ENCODE peak calls at places on chromosomes 13 and 19, in ten cellular contexts. One of them, this sample, is unnamed.

GRCh38 chr19:56710437-56710836 is 38.9 kb upstream of the ZNF835 start:
- DNase-seq in stromal cell of bone marrow: no peak
- DNase-seq in stimulated activated CD4-positive, alpha-beta T cell treated with anti-CD3 and anti-CD28 coated beads, Interleukin-4, amount 100 ng/mL, for 48 hours: no peak
- DNase-seq in HT-29: no peak
- DNase-seq in T-helper 1 cell: no peak
- DNase-seq in HEK293T: no peak
- DNase-seq in GM18507: no peak
- DNase-seq in B cell: no peak
- DNase-seq in posterior vena cava: no peak
- DNase-seq in activated CD4-positive, alpha-beta T cell treated with anti-CD3 and anti-CD28 coated beads, Interleukin-2, amount 50 U/mL, for 1 hour: no peak
- DNase-seq in this sample: no peak

GRCh38 chr13:60351816-60352215 is 45.2 kb upstream of the TDRD3 start:
- DNase-seq in stromal cell of bone marrow: no peak
- DNase-seq in stimulated activated CD4-positive, alpha-beta T cell treated with anti-CD3 and anti-CD28 coated beads, Interleukin-4, amount 100 ng/mL, for 48 hours: no peak
- DNase-seq in HT-29: no peak
- DNase-seq in T-helper 1 cell: no peak
- DNase-seq in HEK293T: no peak
- DNase-seq in GM18507: no peak
- DNase-seq in B cell: no peak
- DNase-seq in posterior vena cava: no peak
- DNase-seq in activated CD4-positive, alpha-beta T cell treated with anti-CD3 and anti-CD28 coated beads, Interleukin-2, amount 50 U/mL, for 1 hour: no peak
- DNase-seq in this sample: no peak

GRCh38 chr19:40674291-40674690 is 16.2 kb downstream of the NUMBL start:
- DNase-seq in stromal cell of bone marrow: no peak
- DNase-seq in stimulated activated CD4-positive, alpha-beta T cell treated with anti-CD3 and anti-CD28 coated beads, Interleukin-4, amount 100 ng/mL, for 48 hours: no peak
- DNase-seq in HT-29: no peak
- DNase-seq in T-helper 1 cell: no peak
- DNase-seq in HEK293T: no peak
- DNase-seq in GM18507: no peak
- DNase-seq in B cell: no peak
- DNase-seq in posterior vena cava: no peak
- DNase-seq in activated CD4-positive, alpha-beta T cell treated with anti-CD3 and anti-CD28 coated beads, Interleukin-2, amount 50 U/mL, for 1 hour: no peak
- DNase-seq in this sample: no peak

GRCh38 chr13:75869981-75870380 is 233.9 kb downstream of the LMO7 start:
- DNase-seq in stromal cell of bone marrow: no peak
- DNase-seq in stimulated activated CD4-positive, alpha-beta T cell treated with anti-CD3 and anti-CD28 coated beads, Interleukin-4, amount 100 ng/mL, for 48 hours: no peak
- DNase-seq in HT-29: no peak
- DNase-seq in T-helper 1 cell: no peak
- DNase-seq in HEK293T: no peak
- DNase-seq in GM18507: no peak
- DNase-seq in B cell: no peak
- DNase-seq in posterior vena cava: no peak
- DNase-seq in activated CD4-positive, alpha-beta T cell treated with anti-CD3 and anti-CD28 coated beads, Interleukin-2, amount 50 U/mL, for 1 hour: no peak
- DNase-seq in this sample: no peak

GRCh38 chr19:49809155-49809986 is 3.7 kb downstream of the FUZ start:
- DNase-seq in stromal cell of bone marrow: no peak
- DNase-seq in stimulated activated CD4-positive, alpha-beta T cell treated with anti-CD3 and anti-CD28 coated beads, Interleukin-4, amount 100 ng/mL, for 48 hours: peak
- DNase-seq in HT-29: peak
- DNase-seq in T-helper 1 cell: peak
- DNase-seq in HEK293T: no peak
- DNase-seq in GM18507: no peak
- DNase-seq in B cell: peak
- DNase-seq in posterior vena cava: peak
- DNase-seq in activated CD4-positive, alpha-beta T cell treated with anti-CD3 and anti-CD28 coated beads, Interleukin-2, amount 50 U/mL, for 1 hour: peak
- DNase-seq in this sample: peak

GRCh38 chr19:49340865-49341718 is 5.9 kb downstream of the CD37 start:
- DNase-seq in stromal cell of bone marrow: no peak
- DNase-seq in stimulated activated CD4-positive, alpha-beta T cell treated with anti-CD3 and anti-CD28 coated beads, Interleukin-4, amount 100 ng/mL, for 48 hours: no peak
- DNase-seq in HT-29: no peak
- DNase-seq in T-helper 1 cell: no peak
- DNase-seq in HEK293T: no peak
- DNase-seq in GM18507: no peak
- DNase-seq in B cell: no peak
- DNase-seq in posterior vena cava: peak
- DNase-seq in activated CD4-positive, alpha-beta T cell treated with anti-CD3 and anti-CD28 coated beads, Interleukin-2, amount 50 U/mL, for 1 hour: no peak
- DNase-seq in this sample: peak

GRCh38 chr19:18278521-18279265 is 2.7 kb downstream of the JUND start:
- DNase-seq in stromal cell of bone marrow: no peak
- DNase-seq in stimulated activated CD4-positive, alpha-beta T cell treated with anti-CD3 and anti-CD28 coated beads, Interleukin-4, amount 100 ng/mL, for 48 hours: peak
- DNase-seq in HT-29: peak
- DNase-seq in T-helper 1 cell: peak
- DNase-seq in HEK293T: no peak
- DNase-seq in GM18507: no peak
- DNase-seq in B cell: no peak
- DNase-seq in posterior vena cava: no peak
- DNase-seq in activated CD4-positive, alpha-beta T cell treated with anti-CD3 and anti-CD28 coated beads, Interleukin-2, amount 50 U/mL, for 1 hour: peak
- DNase-seq in this sample: no peak

GRCh38 chr19:3692141-3693029 is 7.9 kb downstream of the PIP5K1C start:
- DNase-seq in stromal cell of bone marrow: no peak
- DNase-seq in stimulated activated CD4-positive, alpha-beta T cell treated with anti-CD3 and anti-CD28 coated beads, Interleukin-4, amount 100 ng/mL, for 48 hours: peak
- DNase-seq in HT-29: no peak
- DNase-seq in T-helper 1 cell: peak
- DNase-seq in HEK293T: no peak
- DNase-seq in GM18507: no peak
- DNase-seq in B cell: peak
- DNase-seq in posterior vena cava: no peak
- DNase-seq in activated CD4-positive, alpha-beta T cell treated with anti-CD3 and anti-CD28 coated beads, Interleukin-2, amount 50 U/mL, for 1 hour: peak
- DNase-seq in this sample: no peak

GRCh38 chr19:38100589-38100988 is 123.4 kb downstream of the DPF1 start:
- DNase-seq in stromal cell of bone marrow: no peak
- DNase-seq in stimulated activated CD4-positive, alpha-beta T cell treated with anti-CD3 and anti-CD28 coated beads, Interleukin-4, amount 100 ng/mL, for 48 hours: no peak
- DNase-seq in HT-29: no peak
- DNase-seq in T-helper 1 cell: no peak
- DNase-seq in HEK293T: no peak
- DNase-seq in GM18507: no peak
- DNase-seq in B cell: no peak
- DNase-seq in posterior vena cava: no peak
- DNase-seq in activated CD4-positive, alpha-beta T cell treated with anti-CD3 and anti-CD28 coated beads, Interleukin-2, amount 50 U/mL, for 1 hour: no peak
- DNase-seq in this sample: no peak

GRCh38 chr19:17394891-17395415 is 957 bp upstream of the CCDC194 start:
- DNase-seq in stromal cell of bone marrow: peak
- DNase-seq in stimulated activated CD4-positive, alpha-beta T cell treated with anti-CD3 and anti-CD28 coated beads, Interleukin-4, amount 100 ng/mL, for 48 hours: peak
- DNase-seq in HT-29: peak
- DNase-seq in T-helper 1 cell: peak
- DNase-seq in HEK293T: peak
- DNase-seq in GM18507: no peak
- DNase-seq in B cell: peak
- DNase-seq in posterior vena cava: no peak
- DNase-seq in activated CD4-positive, alpha-beta T cell treated with anti-CD3 and anti-CD28 coated beads, Interleukin-2, amount 50 U/mL, for 1 hour: peak
- DNase-seq in this sample: peak

GRCh38 chr19:14821958-14822357 is 13.0 kb downstream of the OR7A5 start:
- DNase-seq in stromal cell of bone marrow: no peak
- DNase-seq in stimulated activated CD4-positive, alpha-beta T cell treated with anti-CD3 and anti-CD28 coated beads, Interleukin-4, amount 100 ng/mL, for 48 hours: no peak
- DNase-seq in HT-29: no peak
- DNase-seq in T-helper 1 cell: no peak
- DNase-seq in HEK293T: no peak
- DNase-seq in GM18507: no peak
- DNase-seq in B cell: no peak
- DNase-seq in posterior vena cava: no peak
- DNase-seq in activated CD4-positive, alpha-beta T cell treated with anti-CD3 and anti-CD28 coated beads, Interleukin-2, amount 50 U/mL, for 1 hour: no peak
- DNase-seq in this sample: no peak

GRCh38 chr19:17079710-17080440 is 4.3 kb downstream of the MYO9B start:
- DNase-seq in stromal cell of bone marrow: peak
- DNase-seq in stimulated activated CD4-positive, alpha-beta T cell treated with anti-CD3 and anti-CD28 coated beads, Interleukin-4, amount 100 ng/mL, for 48 hours: peak
- DNase-seq in HT-29: peak
- DNase-seq in T-helper 1 cell: peak
- DNase-seq in HEK293T: peak
- DNase-seq in GM18507: peak
- DNase-seq in B cell: peak
- DNase-seq in posterior vena cava: peak
- DNase-seq in activated CD4-positive, alpha-beta T cell treated with anti-CD3 and anti-CD28 coated beads, Interleukin-2, amount 50 U/mL, for 1 hour: peak
- DNase-seq in this sample: no peak

GRCh38 chr19:4140237-4140711 is 13.2 kb upstream of the CREB3L3 start:
- DNase-seq in stromal cell of bone marrow: peak
- DNase-seq in stimulated activated CD4-positive, alpha-beta T cell treated with anti-CD3 and anti-CD28 coated beads, Interleukin-4, amount 100 ng/mL, for 48 hours: no peak
- DNase-seq in HT-29: peak
- DNase-seq in T-helper 1 cell: no peak
- DNase-seq in HEK293T: peak
- DNase-seq in GM18507: peak
- DNase-seq in B cell: peak
- DNase-seq in posterior vena cava: no peak
- DNase-seq in activated CD4-positive, alpha-beta T cell treated with anti-CD3 and anti-CD28 coated beads, Interleukin-2, amount 50 U/mL, for 1 hour: no peak
- DNase-seq in this sample: no peak

GRCh38 chr13:38888309-38888708 is 102.3 kb downstream of the STOML3 start:
- DNase-seq in stromal cell of bone marrow: peak
- DNase-seq in stimulated activated CD4-positive, alpha-beta T cell treated with anti-CD3 and anti-CD28 coated beads, Interleukin-4, amount 100 ng/mL, for 48 hours: no peak
- DNase-seq in HT-29: no peak
- DNase-seq in T-helper 1 cell: no peak
- DNase-seq in HEK293T: no peak
- DNase-seq in GM18507: no peak
- DNase-seq in B cell: no peak
- DNase-seq in posterior vena cava: no peak
- DNase-seq in activated CD4-positive, alpha-beta T cell treated with anti-CD3 and anti-CD28 coated beads, Interleukin-2, amount 50 U/mL, for 1 hour: no peak
- DNase-seq in this sample: no peak

GRCh38 chr13:72643339-72643989 is 84.0 kb downstream of the MZT1 start:
- DNase-seq in stromal cell of bone marrow: peak
- DNase-seq in stimulated activated CD4-positive, alpha-beta T cell treated with anti-CD3 and anti-CD28 coated beads, Interleukin-4, amount 100 ng/mL, for 48 hours: peak
- DNase-seq in HT-29: peak
- DNase-seq in T-helper 1 cell: peak
- DNase-seq in HEK293T: peak
- DNase-seq in GM18507: peak
- DNase-seq in B cell: no peak
- DNase-seq in posterior vena cava: no peak
- DNase-seq in activated CD4-positive, alpha-beta T cell treated with anti-CD3 and anti-CD28 coated beads, Interleukin-2, amount 50 U/mL, for 1 hour: peak
- DNase-seq in this sample: no peak

GRCh38 chr19:35332817-35333216 is 3.8 kb downstream of the CD22 start:
- DNase-seq in stromal cell of bone marrow: no peak
- DNase-seq in stimulated activated CD4-positive, alpha-beta T cell treated with anti-CD3 and anti-CD28 coated beads, Interleukin-4, amount 100 ng/mL, for 48 hours: peak
- DNase-seq in HT-29: no peak
- DNase-seq in T-helper 1 cell: peak
- DNase-seq in HEK293T: no peak
- DNase-seq in GM18507: no peak
- DNase-seq in B cell: peak
- DNase-seq in posterior vena cava: no peak
- DNase-seq in activated CD4-positive, alpha-beta T cell treated with anti-CD3 and anti-CD28 coated beads, Interleukin-2, amount 50 U/mL, for 1 hour: no peak
- DNase-seq in this sample: no peak

GRCh38 chr13:23701646-23702045 is 131.4 kb downstream of the TNFRSF19 start:
- DNase-seq in stromal cell of bone marrow: peak
- DNase-seq in stimulated activated CD4-positive, alpha-beta T cell treated with anti-CD3 and anti-CD28 coated beads, Interleukin-4, amount 100 ng/mL, for 48 hours: no peak
- DNase-seq in HT-29: no peak
- DNase-seq in T-helper 1 cell: no peak
- DNase-seq in HEK293T: no peak
- DNase-seq in GM18507: no peak
- DNase-seq in B cell: no peak
- DNase-seq in posterior vena cava: peak
- DNase-seq in activated CD4-positive, alpha-beta T cell treated with anti-CD3 and anti-CD28 coated beads, Interleukin-2, amount 50 U/mL, for 1 hour: no peak
- DNase-seq in this sample: no peak

GRCh38 chr19:52778811-52779210 is 7.8 kb downstream of the ZNF600 start:
- DNase-seq in stromal cell of bone marrow: no peak
- DNase-seq in stimulated activated CD4-positive, alpha-beta T cell treated with anti-CD3 and anti-CD28 coated beads, Interleukin-4, amount 100 ng/mL, for 48 hours: no peak
- DNase-seq in HT-29: no peak
- DNase-seq in T-helper 1 cell: no peak
- DNase-seq in HEK293T: no peak
- DNase-seq in GM18507: no peak
- DNase-seq in B cell: no peak
- DNase-seq in posterior vena cava: no peak
- DNase-seq in activated CD4-positive, alpha-beta T cell treated with anti-CD3 and anti-CD28 coated beads, Interleukin-2, amount 50 U/mL, for 1 hour: no peak
- DNase-seq in this sample: no peak

GRCh38 chr13:98540476-98540875 is 36.4 kb downstream of the STK24 start:
- DNase-seq in stromal cell of bone marrow: no peak
- DNase-seq in stimulated activated CD4-positive, alpha-beta T cell treated with anti-CD3 and anti-CD28 coated beads, Interleukin-4, amount 100 ng/mL, for 48 hours: no peak
- DNase-seq in HT-29: no peak
- DNase-seq in T-helper 1 cell: no peak
- DNase-seq in HEK293T: no peak
- DNase-seq in GM18507: no peak
- DNase-seq in B cell: no peak
- DNase-seq in posterior vena cava: no peak
- DNase-seq in activated CD4-positive, alpha-beta T cell treated with anti-CD3 and anti-CD28 coated beads, Interleukin-2, amount 50 U/mL, for 1 hour: no peak
- DNase-seq in this sample: no peak

GRCh38 chr13:33106656-33107402 is 90.6 kb downstream of the KL start:
- DNase-seq in stromal cell of bone marrow: no peak
- DNase-seq in stimulated activated CD4-positive, alpha-beta T cell treated with anti-CD3 and anti-CD28 coated beads, Interleukin-4, amount 100 ng/mL, for 48 hours: no peak
- DNase-seq in HT-29: no peak
- DNase-seq in T-helper 1 cell: no peak
- DNase-seq in HEK293T: no peak
- DNase-seq in GM18507: no peak
- DNase-seq in B cell: no peak
- DNase-seq in posterior vena cava: no peak
- DNase-seq in activated CD4-positive, alpha-beta T cell treated with anti-CD3 and anti-CD28 coated beads, Interleukin-2, amount 50 U/mL, for 1 hour: no peak
- DNase-seq in this sample: no peak

GRCh38 chr19:48506138-48506733 is 5.4 kb downstream of the LMTK3 start:
- DNase-seq in stromal cell of bone marrow: peak
- DNase-seq in stimulated activated CD4-positive, alpha-beta T cell treated with anti-CD3 and anti-CD28 coated beads, Interleukin-4, amount 100 ng/mL, for 48 hours: no peak
- DNase-seq in HT-29: peak
- DNase-seq in T-helper 1 cell: no peak
- DNase-seq in HEK293T: no peak
- DNase-seq in GM18507: no peak
- DNase-seq in B cell: peak
- DNase-seq in posterior vena cava: no peak
- DNase-seq in activated CD4-positive, alpha-beta T cell treated with anti-CD3 and anti-CD28 coated beads, Interleukin-2, amount 50 U/mL, for 1 hour: no peak
- DNase-seq in this sample: no peak

GRCh38 chr19:18320865-18321728 is 1.8 kb downstream of the LSM4 start:
- DNase-seq in stromal cell of bone marrow: no peak
- DNase-seq in stimulated activated CD4-positive, alpha-beta T cell treated with anti-CD3 and anti-CD28 coated beads, Interleukin-4, amount 100 ng/mL, for 48 hours: no peak
- DNase-seq in HT-29: no peak
- DNase-seq in T-helper 1 cell: no peak
- DNase-seq in HEK293T: no peak
- DNase-seq in GM18507: no peak
- DNase-seq in B cell: no peak
- DNase-seq in posterior vena cava: no peak
- DNase-seq in activated CD4-positive, alpha-beta T cell treated with anti-CD3 and anti-CD28 coated beads, Interleukin-2, amount 50 U/mL, for 1 hour: no peak
- DNase-seq in this sample: no peak

GRCh38 chr19:4393947-4394590 is 6.3 kb downstream of the SH3GL1 start:
- DNase-seq in stromal cell of bone marrow: no peak
- DNase-seq in stimulated activated CD4-positive, alpha-beta T cell treated with anti-CD3 and anti-CD28 coated beads, Interleukin-4, amount 100 ng/mL, for 48 hours: no peak
- DNase-seq in HT-29: no peak
- DNase-seq in T-helper 1 cell: no peak
- DNase-seq in HEK293T: no peak
- DNase-seq in GM18507: no peak
- DNase-seq in B cell: no peak
- DNase-seq in posterior vena cava: no peak
- DNase-seq in activated CD4-positive, alpha-beta T cell treated with anti-CD3 and anti-CD28 coated beads, Interleukin-2, amount 50 U/mL, for 1 hour: no peak
- DNase-seq in this sample: no peak

GRCh38 chr19:12669272-12670158 is 2.9 kb downstream of the WDR83 start:
- DNase-seq in stromal cell of bone marrow: peak
- DNase-seq in stimulated activated CD4-positive, alpha-beta T cell treated with anti-CD3 and anti-CD28 coated beads, Interleukin-4, amount 100 ng/mL, for 48 hours: peak
- DNase-seq in HT-29: peak
- DNase-seq in T-helper 1 cell: peak
- DNase-seq in HEK293T: peak
- DNase-seq in GM18507: peak
- DNase-seq in B cell: peak
- DNase-seq in posterior vena cava: peak
- DNase-seq in activated CD4-positive, alpha-beta T cell treated with anti-CD3 and anti-CD28 coated beads, Interleukin-2, amount 50 U/mL, for 1 hour: peak
- DNase-seq in this sample: peak

GRCh38 chr13:22403144-22403543 is 732.3 kb downstream of the FGF9 start:
- DNase-seq in stromal cell of bone marrow: no peak
- DNase-seq in stimulated activated CD4-positive, alpha-beta T cell treated with anti-CD3 and anti-CD28 coated beads, Interleukin-4, amount 100 ng/mL, for 48 hours: no peak
- DNase-seq in HT-29: no peak
- DNase-seq in T-helper 1 cell: no peak
- DNase-seq in HEK293T: no peak
- DNase-seq in GM18507: no peak
- DNase-seq in B cell: no peak
- DNase-seq in posterior vena cava: no peak
- DNase-seq in activated CD4-positive, alpha-beta T cell treated with anti-CD3 and anti-CD28 coated beads, Interleukin-2, amount 50 U/mL, for 1 hour: no peak
- DNase-seq in this sample: no peak

GRCh38 chr19:38243279-38243673 is 12.9 kb downstream of the PPP1R14A start:
- DNase-seq in stromal cell of bone marrow: no peak
- DNase-seq in stimulated activated CD4-positive, alpha-beta T cell treated with anti-CD3 and anti-CD28 coated beads, Interleukin-4, amount 100 ng/mL, for 48 hours: no peak
- DNase-seq in HT-29: no peak
- DNase-seq in T-helper 1 cell: no peak
- DNase-seq in HEK293T: no peak
- DNase-seq in GM18507: no peak
- DNase-seq in B cell: no peak
- DNase-seq in posterior vena cava: no peak
- DNase-seq in activated CD4-positive, alpha-beta T cell treated with anti-CD3 and anti-CD28 coated beads, Interleukin-2, amount 50 U/mL, for 1 hour: no peak
- DNase-seq in this sample: no peak

GRCh38 chr13:105642511-105642958 is 892.9 kb downstream of the EFNB2 start:
- DNase-seq in stromal cell of bone marrow: no peak
- DNase-seq in stimulated activated CD4-positive, alpha-beta T cell treated with anti-CD3 and anti-CD28 coated beads, Interleukin-4, amount 100 ng/mL, for 48 hours: no peak
- DNase-seq in HT-29: no peak
- DNase-seq in T-helper 1 cell: no peak
- DNase-seq in HEK293T: no peak
- DNase-seq in GM18507: no peak
- DNase-seq in B cell: no peak
- DNase-seq in posterior vena cava: no peak
- DNase-seq in activated CD4-positive, alpha-beta T cell treated with anti-CD3 and anti-CD28 coated beads, Interleukin-2, amount 50 U/mL, for 1 hour: no peak
- DNase-seq in this sample: no peak

GRCh38 chr13:110640591-110641029 is 25.3 kb downstream of the NAXD start:
- DNase-seq in stromal cell of bone marrow: no peak
- DNase-seq in stimulated activated CD4-positive, alpha-beta T cell treated with anti-CD3 and anti-CD28 coated beads, Interleukin-4, amount 100 ng/mL, for 48 hours: no peak
- DNase-seq in HT-29: no peak
- DNase-seq in T-helper 1 cell: no peak
- DNase-seq in HEK293T: no peak
- DNase-seq in GM18507: no peak
- DNase-seq in B cell: no peak
- DNase-seq in posterior vena cava: peak
- DNase-seq in activated CD4-positive, alpha-beta T cell treated with anti-CD3 and anti-CD28 coated beads, Interleukin-2, amount 50 U/mL, for 1 hour: no peak
- DNase-seq in this sample: no peak

This sample was measured in upper lobe of right lung.